ENCODE peak calls at places on chromosomes 12 and 14, in five cellular contexts. F is Panc1, M is A549, N is ovary, T is endothelial cell of umbilical vein. G is an unnamed sample.

GRCh38 chr14:23146423-23146910 is 27.4 kb upstream of the CEBPE start:
- DNase-seq in F (no peak), M (no peak), N (no peak), T (no peak), G (peak; percentile 74)

GRCh38 chr14:53946404-53947400 is 9.9 kb downstream of the BMP4 start:
- DNase-seq in F (no peak), M (no peak), N (peak; percentile 59), T (no peak), G (no peak)

GRCh38 chr12:21642707-21643389 is 14.8 kb downstream of the LDHB start:
- DNase-seq in F (no peak), M (no peak), N (no peak), T (no peak), G (no peak)

GRCh38 chr12:13005649-13006048 is 5.6 kb upstream of the HEBP1 start:
- DNase-seq in F (no peak), M (no peak), N (no peak), T (no peak), G (no peak)

GRCh38 chr14:36293824-36294223 is 26.6 kb downstream of the MBIP start:
- DNase-seq in F (no peak), M (no peak), N (no peak), T (no peak), G (no peak)

GRCh38 chr14:65210118-65210826 is 108.0 kb upstream of the MAX start:
- DNase-seq in F (no peak), M (no peak), N (no peak), T (peak; percentile 23), G (no peak)

GRCh38 chr14:104926619-104927431 is 2.1 kb downstream of the PLD4 start:
- DNase-seq in F (no peak), M (no peak), N (no peak), T (no peak), G (no peak)

GRCh38 chr12:87266305-87266704 is 762.9 kb downstream of the C12orf50 start:
- DNase-seq in F (no peak), M (no peak), N (no peak), T (no peak), G (no peak)

GRCh38 chr14:39434401-39434800 is 2.2 kb upstream of the FBXO33 start:
- DNase-seq in F (no peak), M (no peak), N (no peak), T (no peak), G (no peak)

GRCh38 chr12:96210376-96211055 is 16.3 kb downstream of the ELK3 start:
- DNase-seq in F (no peak), M (no peak), N (no peak), T (peak; percentile 50), G (no peak)

GRCh38 chr14:103390605-103391004 is 5.4 kb downstream of the MARK3 start:
- DNase-seq in F (no peak), M (no peak), N (no peak), T (no peak), G (no peak)

GRCh38 chr14:103392572-103392971 is 7.4 kb downstream of the MARK3 start:
- DNase-seq in F (no peak), M (no peak), N (no peak), T (no peak), G (no peak)

GRCh38 chr14:103392106-103392505 is 6.9 kb downstream of the MARK3 start:
- DNase-seq in F (no peak), M (no peak), N (no peak), T (no peak), G (no peak)

GRCh38 chr14:103393078-103393477 is 7.9 kb downstream of the MARK3 start:
- DNase-seq in F (no peak), M (no peak), N (no peak), T (no peak), G (no peak)

DNA sequence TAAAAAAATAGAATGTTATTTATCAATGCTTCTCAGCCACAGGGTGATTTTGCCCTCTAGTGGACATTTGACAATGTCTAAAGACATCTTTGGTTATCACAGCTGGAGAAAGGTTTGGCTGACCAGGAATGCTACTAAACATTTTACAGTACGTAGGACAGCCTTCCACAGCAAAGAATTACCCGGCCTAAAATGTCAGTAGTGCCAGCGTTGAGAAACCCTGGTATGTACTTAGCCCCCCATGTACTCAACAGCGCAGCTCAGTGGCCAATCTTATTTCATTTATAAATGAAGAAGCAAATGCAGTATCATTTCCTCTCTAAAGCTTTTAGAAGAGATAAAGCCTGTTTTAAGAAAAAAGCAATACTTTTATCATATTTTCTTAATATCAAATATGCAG is 5.8 kb downstream of the MARK3 start:
- DNase-seq in F (no peak), M (peak; percentile 41), N (no peak), T (peak; percentile 80), G (no peak)
- H3K4me1 ChIP-seq in F (peaks cover 27% of the 10 kb centered on the region), M (peaks cover 50% of the 10 kb centered on the region), N (peaks cover 20% of the 10 kb centered on the region), T (peaks cover 37% of the 10 kb centered on the region), G (peaks cover 12% of the 10 kb centered on the region)

GRCh38 chr14:99191663-99192621 is 80.1 kb downstream of the BCL11B start:
- DNase-seq in F (no peak), M (no peak), N (peak; percentile 75), T (peak; percentile 46), G (no peak)
- H3K4me3 ChIP-seq in F (peak overlapping the region; percentile 32), M (no peak overlapping the region), N (peak overlapping the region; percentile 34), T (no peak overlapping the region), G (no peak overlapping the region)

GRCh38 chr14:76955575-76956252 is 72.8 kb downstream of the IRF2BPL start:
- DNase-seq in F (no peak), M (no peak), N (no peak), T (no peak), G (no peak)

GRCh38 chr14:76953196-76953945 is 75.1 kb downstream of the IRF2BPL start:
- DNase-seq in F (no peak), M (peak; percentile 90), N (peak; percentile 77), T (peak; percentile 72), G (no peak)

GRCh38 chr14:76956253-76957090 is 72.0 kb downstream of the IRF2BPL start:
- DNase-seq in F (no peak), M (peak; percentile 66), N (peak; percentile 85), T (peak; percentile 99), G (peak; percentile 71)

GRCh38 chr14:76954791-76955190 is 73.7 kb downstream of the IRF2BPL start:
- DNase-seq in F (no peak), M (no peak), N (no peak), T (peak; percentile 54), G (no peak)

DNA sequence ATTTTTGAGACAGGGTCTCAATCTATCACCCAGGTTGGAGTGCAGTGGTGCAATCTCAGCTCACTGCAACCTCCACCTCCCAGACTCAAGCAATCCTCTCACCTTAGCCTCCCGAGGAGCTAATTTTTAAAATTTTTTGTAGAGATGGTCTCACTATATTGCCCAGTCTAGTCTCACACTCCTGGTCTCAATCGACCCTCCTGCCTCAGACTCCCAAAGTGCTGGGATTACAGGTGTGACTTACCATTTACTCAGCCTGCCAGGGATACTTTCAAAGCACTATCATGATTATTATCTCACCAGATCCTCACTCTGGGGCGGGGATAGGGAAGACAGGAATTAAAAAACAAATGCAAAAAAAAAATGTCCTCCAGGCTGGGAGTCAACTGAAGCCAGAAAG is 74.1 kb downstream of the IRF2BPL start:
- DNase-seq in F (no peak), M (no peak), N (no peak), T (no peak), G (no peak)
- H3K4me1 ChIP-seq in F (peaks cover 68% of the 10 kb centered on the region), M (peaks cover 91% of the 10 kb centered on the region), N (peaks cover 13% of the 10 kb centered on the region), T (peaks cover 79% of the 10 kb centered on the region), G (peaks cover 9% of the 10 kb centered on the region)

GRCh38 chr14:75553157-75553556 is 25.3 kb upstream of the FLVCR2 start:
- DNase-seq in F (no peak), M (no peak), N (no peak), T (no peak), G (no peak)

GRCh38 chr14:75551021-75551420 is 27.4 kb upstream of the FLVCR2 start:
- DNase-seq in F (no peak), M (no peak), N (no peak), T (no peak), G (no peak)

GRCh38 chr14:75554482-75554881 is 23.9 kb upstream of the FLVCR2 start:
- DNase-seq in F (no peak), M (no peak), N (no peak), T (no peak), G (peak; percentile 72)

GRCh38 chr14:75549169-75549568 is 26.9 kb downstream of the BATF start:
- DNase-seq in F (no peak), M (no peak), N (no peak), T (no peak), G (no peak)

DNA sequence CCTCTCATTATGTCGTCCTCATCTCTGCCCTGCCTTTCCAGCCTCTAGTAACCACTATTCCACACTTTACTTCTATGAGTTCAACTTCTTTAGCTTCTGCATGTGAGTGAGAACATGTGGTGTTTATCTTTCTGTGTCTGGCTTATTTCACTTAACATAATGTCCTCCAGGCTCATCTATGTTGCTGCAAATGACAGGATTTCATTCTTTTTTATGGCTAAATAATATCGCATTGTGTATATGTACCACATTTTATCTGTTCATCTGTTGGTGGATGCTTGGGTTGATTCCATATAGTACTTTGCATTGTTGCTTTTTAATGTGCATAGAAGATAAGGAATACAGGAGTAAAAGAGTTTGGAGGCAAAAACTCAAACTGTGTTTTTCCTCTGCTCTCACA is 24.7 kb upstream of the FLVCR2 start:
- DNase-seq in F (no peak), M (no peak), N (no peak), T (no peak), G (no peak)
- H3K4me3 ChIP-seq in F (no peak overlapping the region), M (no peak overlapping the region), N (no peak overlapping the region), T (no peak overlapping the region), G (no peak overlapping the region)

GRCh38 chr12:101207086-101207780 is 2.8 kb downstream of the SLC5A8 start:
- DNase-seq in F (no peak), M (no peak), N (no peak), T (no peak), G (no peak)
- H3K4me1 ChIP-seq in F (no peaks in the 10 kb centered on the region), M (no peaks in the 10 kb centered on the region), N (no peaks in the 10 kb centered on the region), T (no peaks in the 10 kb centered on the region), G (no peaks in the 10 kb centered on the region)

GRCh38 chr14:61968207-61968606 is 206.0 kb downstream of the SNAPC1 start:
- DNase-seq in F (no peak), M (no peak), N (no peak), T (no peak), G (no peak)
- H3K4me3 ChIP-seq in F (no peak overlapping the region), M (no peak overlapping the region), N (no peak overlapping the region), T (no peak overlapping the region), G (no peak overlapping the region)

G was measured in Caco-2.